ENCODE peak calls at places on chromosomes 11 and 22, in nine cellular contexts. A is colonic mucosa, U is neural progenitor cell, P is astrocyte, L is fibroblast of lung, R is PC-3, E is adipocyte, O is mesendoderm, I is HCT116. W is an unnamed sample.

GRCh38 chr22:21760640-21761039 is 25.0 kb upstream of the YPEL1 start:
- DNase-seq in A (no peak), U (no peak), P (peak; percentile 88), L (peak; percentile 88), R (peak; percentile 8), E (peak; percentile 75), O (no peak), I (no peak), W (no peak)

GRCh38 chr11:68666854-68667253 is 17.5 kb upstream of the GAL start:
- DNase-seq in A (no peak), U (peak; percentile 23), P (no peak), L (no peak), R (no peak), E (no peak), O (no peak), I (no peak), W (no peak)

GRCh38 chr22:49855491-49855911 is 1.9 kb downstream of the ZBED4 start:
- DNase-seq in A (peak; percentile 59), U (no peak), P (peak; percentile 29), L (peak; percentile 51), R (peak; percentile 29), E (peak; percentile 23), O (no peak), I (no peak), W (no peak)

GRCh38 chr11:117834838-117835443 is 10.4 kb upstream of the FXYD2 start:
- DNase-seq in A (peak; percentile 16), U (no peak), P (no peak), L (no peak), R (no peak), E (no peak), O (no peak), I (no peak), W (no peak)

GRCh38 chr11:130979386-130979972 is 63.2 kb upstream of the SNX19 start:
- DNase-seq in A (no peak), U (peak; percentile 69), P (peak; percentile 13), L (peak; percentile 34), R (peak; percentile 72), E (peak; percentile 58), O (peak; percentile 53), I (no peak), W (peak; percentile 51)

GRCh38 chr11:126398721-126399120 is 43.2 kb downstream of the ST3GAL4 start:
- DNase-seq in A (no peak), U (no peak), P (no peak), L (no peak), R (no peak), E (no peak), O (no peak), I (no peak), W (no peak)

GRCh38 chr11:64644348-64645242 is 53.6 kb downstream of the SLC22A12 start:
- DNase-seq in A (no peak), U (peak; percentile 72), P (no peak), L (no peak), R (peak; percentile 18), E (no peak), O (peak; percentile 70), I (no peak), W (no peak)

GRCh38 chr11:6746086-6746618 is 25.6 kb downstream of the OR2AG2 start:
- DNase-seq in A (peak; percentile 24), U (no peak), P (no peak), L (no peak), R (no peak), E (no peak), O (no peak), I (no peak), W (no peak)

GRCh38 chr11:123945132-123945531 is 1.5 kb upstream of the OR6T1 start:
- DNase-seq in A (no peak), U (no peak), P (no peak), L (no peak), R (no peak), E (no peak), O (no peak), I (no peak), W (no peak)

GRCh38 chr11:65786786-65787636 is at the start of gene OVOL1:
- DNase-seq in A (peak; percentile 92), U (peak; percentile 54), P (no peak), L (no peak), R (peak; percentile 93), E (no peak), O (peak; percentile 67), I (peak; percentile 56), W (peak; percentile 94)

GRCh38 chr11:45180888-45181594 is 34.6 kb downstream of the PRDM11 start:
- DNase-seq in A (peak; percentile 67), U (peak; percentile 15), P (peak; percentile 33), L (peak; percentile 56), R (peak; percentile 52), E (peak; percentile 93), O (peak; percentile 45), I (peak; percentile 31), W (no peak)

GRCh38 chr11:88384004-88384677 is 46.6 kb upstream of the CTSC start:
- DNase-seq in A (no peak), U (no peak), P (peak; percentile 79), L (peak; percentile 83), R (peak; percentile 79), E (peak; percentile 57), O (no peak), I (peak; percentile 7), W (peak; percentile 22)

GRCh38 chr22:42907404-42908081 is 50.5 kb upstream of the ARFGAP3 start:
- DNase-seq in A (no peak), U (no peak), P (no peak), L (no peak), R (no peak), E (no peak), O (no peak), I (no peak), W (no peak)

DNA sequence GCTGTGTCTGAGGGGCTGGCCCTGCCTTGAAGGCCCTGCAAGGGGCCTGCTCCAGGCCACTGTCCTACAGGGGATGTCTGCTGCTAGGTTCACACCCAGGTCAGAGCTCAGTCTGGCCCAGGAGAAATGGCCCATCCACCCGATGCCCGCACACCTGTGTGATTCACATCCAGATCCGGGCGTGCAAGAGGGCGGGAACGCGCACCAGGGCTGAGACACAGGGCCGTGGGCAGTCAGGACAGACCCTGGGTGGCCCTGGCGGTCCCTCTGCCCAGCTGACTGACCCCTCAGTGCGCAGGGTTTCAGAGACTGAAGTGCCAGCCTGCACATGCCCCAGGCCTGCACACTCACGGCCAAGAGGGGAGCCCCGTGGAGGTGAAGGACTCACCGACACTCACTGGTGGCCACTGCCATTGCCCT is 7.4 kb downstream of the TOLLIP start:
- DNase-seq in A (peak; percentile 22), U (no peak), P (no peak), L (no peak), R (no peak), E (no peak), O (no peak), I (no peak), W (no peak)
- H3K9ac ChIP-seq in A (no peak overlapping the region), U (no peak overlapping the region), P (no peak overlapping the region), L (no peak overlapping the region), R (no peak overlapping the region), E (no peak overlapping the region), O (no peak overlapping the region), I (no peak overlapping the region), W (no peak overlapping the region)

DNA sequence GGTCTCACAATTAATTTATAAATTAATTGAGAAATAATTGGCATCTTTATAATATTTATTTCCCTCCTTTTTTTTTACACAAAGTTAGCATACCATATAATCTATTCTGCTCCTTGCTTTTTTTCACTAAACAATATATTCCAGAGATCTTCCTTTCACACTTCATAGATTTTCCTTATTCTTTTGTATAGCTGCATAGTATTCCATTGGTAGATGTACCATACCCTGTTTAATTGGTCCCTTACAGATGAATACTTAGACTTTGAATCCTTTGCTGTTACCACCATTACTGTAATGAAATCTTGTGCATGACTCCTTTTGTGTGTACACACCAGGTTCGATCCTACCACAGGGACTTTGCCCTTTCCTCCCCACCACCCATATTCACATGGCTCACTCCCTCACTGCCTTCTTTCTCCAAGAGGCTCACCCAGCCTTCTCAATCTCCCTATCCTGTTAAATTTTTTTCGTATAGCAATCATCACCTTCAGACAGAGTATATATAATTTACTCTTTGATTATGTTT is 48.9 kb downstream of the RBX1 start:
- DNase-seq in A (no peak), U (no peak), P (no peak), L (no peak), R (no peak), E (no peak), O (no peak), I (no peak), W (no peak)
- H3K9ac ChIP-seq in A (no peak overlapping the region), U (no peak overlapping the region), P (no peak overlapping the region), L (no peak overlapping the region), R (no peak overlapping the region), E (no peak overlapping the region), O (no peak overlapping the region), I (no peak overlapping the region), W (no peak overlapping the region)

GRCh38 chr11:47410404-47411264 is 2.2 kb downstream of the SLC39A13 start:
- DNase-seq in A (no peak), U (peak; percentile 1), P (no peak), L (no peak), R (no peak), E (no peak), O (no peak), I (no peak), W (no peak)

GRCh38 chr11:47408598-47409439 is 429 bp downstream of the SLC39A13 start:
- DNase-seq in A (peak; percentile 43), U (peak; percentile 37), P (peak; percentile 78), L (peak; percentile 85), R (peak; percentile 72), E (peak; percentile 91), O (peak; percentile 46), I (no peak), W (peak; percentile 59)

GRCh38 chr11:47407746-47408590 is at the start of gene SLC39A13:
- DNase-seq in A (peak; percentile 93), U (peak; percentile 97), P (peak; percentile 91), L (peak; percentile 95), R (peak; percentile 90), E (peak; percentile 97), O (peak; percentile 97), I (peak; percentile 81), W (peak; percentile 94)

GRCh38 chr11:47412152-47412746 is 3.9 kb downstream of the SLC39A13 start:
- DNase-seq in A (peak; percentile 52), U (peak; percentile 80), P (no peak), L (no peak), R (peak; percentile 51), E (peak; percentile 69), O (peak; percentile 75), I (peak; percentile 21), W (peak; percentile 66)

GRCh38 chr11:47409440-47410403 is 1.3 kb downstream of the SLC39A13 start:
- DNase-seq in A (no peak), U (peak; percentile 1), P (no peak), L (no peak), R (peak; percentile 58), E (peak; percentile 41), O (no peak), I (no peak), W (peak; percentile 76)
- H3K9ac ChIP-seq in A (peak overlapping the region; percentile 92), U (no peak overlapping the region), P (peak overlapping the region; percentile 100), L (peak overlapping the region; percentile 94), R (peak overlapping the region; percentile 81), E (peak overlapping the region; percentile 99), O (peak overlapping the region; percentile 98), I (peak overlapping the region; percentile 73), W (no peak overlapping the region)

DNA sequence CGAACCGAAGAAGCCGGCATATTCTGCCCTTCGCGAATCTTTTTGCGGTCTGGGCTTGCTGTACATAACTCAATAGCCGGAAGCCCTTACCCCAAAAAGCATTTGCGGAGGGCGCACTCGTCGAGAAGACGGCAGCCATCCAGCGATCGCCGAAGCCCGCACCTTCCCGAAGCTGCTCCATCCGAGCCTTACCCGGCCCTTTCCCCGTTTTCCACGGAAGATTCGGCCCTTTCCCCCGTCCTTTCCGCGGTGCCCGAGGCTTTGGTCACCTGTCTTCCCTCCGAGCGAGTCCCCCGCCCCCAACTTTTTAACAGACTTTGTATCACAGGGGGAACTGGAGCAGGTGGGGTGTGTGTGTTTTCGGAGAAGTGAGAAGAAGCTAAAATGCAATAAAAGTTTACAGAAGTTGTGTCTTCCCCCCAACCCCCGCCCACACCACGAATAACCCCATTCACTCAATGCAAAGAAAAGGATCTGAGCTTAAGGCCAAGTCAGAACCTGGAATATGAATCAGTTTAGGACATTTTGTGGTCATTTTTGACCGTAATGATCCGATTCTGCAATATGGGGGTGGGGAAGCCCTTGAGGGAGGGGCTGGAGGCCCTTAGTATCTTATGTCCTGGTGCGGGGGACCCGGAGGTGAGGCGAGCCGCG is 99.0 kb upstream of the HSD17B12 start:
- DNase-seq in A (no peak), U (no peak), P (no peak), L (no peak), R (no peak), E (no peak), O (no peak), I (no peak), W (no peak)
- H3K9ac ChIP-seq in A (no peak overlapping the region), U (no peak overlapping the region), P (no peak overlapping the region), L (no peak overlapping the region), R (no peak overlapping the region), E (no peak overlapping the region), O (no peak overlapping the region), I (no peak overlapping the region), W (no peak overlapping the region)

W was measured in trophoblast cell.